ENCODE peak calls at places on chromosomes 13 and 19, in six cellular contexts. One of them, this sample, is unnamed.

GRCh38 chr19:16661480-16662034 is 618 bp downstream of the TMEM38A start:
- DNase-seq in ascending aorta: no peak
- DNase-seq in RWPE2: no peak
- DNase-seq in brain microvascular endothelial cell: no peak
- DNase-seq in fibroblast of lung: no peak
- DNase-seq in suprapubic skin: peak
- DNase-seq in this sample: peak

GRCh38 chr13:23902975-23903905 is 5.9 kb upstream of the C1QTNF9B start:
- DNase-seq in RWPE2: no peak
- DNase-seq in suprapubic skin: no peak
- DNase-seq in brain microvascular endothelial cell: no peak
- DNase-seq in fibroblast of lung: no peak
- DNase-seq in ascending aorta: no peak
- DNase-seq in this sample: no peak

GRCh38 chr19:16066611-16067104 is 9.6 kb upstream of the TPM4 start:
- DNase-seq in suprapubic skin: peak
- DNase-seq in RWPE2: no peak
- DNase-seq in brain microvascular endothelial cell: peak
- DNase-seq in ascending aorta: no peak
- DNase-seq in fibroblast of lung: peak
- DNase-seq in this sample: no peak

GRCh38 chr13:42484396-42484795 is 89.6 kb upstream of the TNFSF11 start:
- DNase-seq in ascending aorta: no peak
- DNase-seq in brain microvascular endothelial cell: peak
- DNase-seq in fibroblast of lung: peak
- DNase-seq in RWPE2: no peak
- DNase-seq in suprapubic skin: no peak
- DNase-seq in this sample: no peak

GRCh38 chr19:591099-591958 is 1.6 kb downstream of the HCN2 start:
- DNase-seq in brain microvascular endothelial cell: no peak
- DNase-seq in RWPE2: no peak
- DNase-seq in ascending aorta: no peak
- DNase-seq in fibroblast of lung: no peak
- DNase-seq in suprapubic skin: no peak
- DNase-seq in this sample: no peak

GRCh38 chr13:100363351-100363750 is 225.2 kb downstream of the GGACT start:
- DNase-seq in fibroblast of lung: peak
- DNase-seq in RWPE2: no peak
- DNase-seq in ascending aorta: no peak
- DNase-seq in suprapubic skin: no peak
- DNase-seq in brain microvascular endothelial cell: peak
- DNase-seq in this sample: no peak

GRCh38 chr13:79457390-79457789 is 23.6 kb upstream of the NDFIP2 start:
- DNase-seq in fibroblast of lung: no peak
- DNase-seq in RWPE2: no peak
- DNase-seq in brain microvascular endothelial cell: no peak
- DNase-seq in ascending aorta: no peak
- DNase-seq in suprapubic skin: no peak
- DNase-seq in this sample: no peak

GRCh38 chr13:25175431-25175830 is 3.3 kb upstream of the AMER2 start:
- DNase-seq in fibroblast of lung: no peak
- DNase-seq in suprapubic skin: no peak
- DNase-seq in brain microvascular endothelial cell: no peak
- DNase-seq in ascending aorta: no peak
- DNase-seq in RWPE2: no peak
- DNase-seq in this sample: no peak

GRCh38 chr13:105847532-105848295 is 687.7 kb downstream of the EFNB2 start:
- DNase-seq in suprapubic skin: no peak
- DNase-seq in RWPE2: no peak
- DNase-seq in ascending aorta: no peak
- DNase-seq in brain microvascular endothelial cell: no peak
- DNase-seq in fibroblast of lung: peak
- DNase-seq in this sample: no peak

GRCh38 chr19:34310494-34310981 is 54.5 kb upstream of the GPI start:
- DNase-seq in RWPE2: no peak
- DNase-seq in fibroblast of lung: no peak
- DNase-seq in suprapubic skin: no peak
- DNase-seq in brain microvascular endothelial cell: no peak
- DNase-seq in ascending aorta: no peak
- DNase-seq in this sample: no peak

GRCh38 chr19:48738557-48739399 is 1.6 kb downstream of the RASIP1 start:
- DNase-seq in ascending aorta: peak
- DNase-seq in fibroblast of lung: peak
- DNase-seq in brain microvascular endothelial cell: peak
- DNase-seq in suprapubic skin: peak
- DNase-seq in RWPE2: peak
- DNase-seq in this sample: peak

GRCh38 chr13:32126298-32126697 is 94.7 kb downstream of the FRY start:
- DNase-seq in brain microvascular endothelial cell: no peak
- DNase-seq in fibroblast of lung: no peak
- DNase-seq in ascending aorta: no peak
- DNase-seq in suprapubic skin: no peak
- DNase-seq in RWPE2: no peak
- DNase-seq in this sample: no peak

GRCh38 chr19:16435238-16435911 is 36.4 kb downstream of the EPS15L1 start:
- DNase-seq in RWPE2: no peak
- DNase-seq in brain microvascular endothelial cell: peak
- DNase-seq in suprapubic skin: no peak
- DNase-seq in fibroblast of lung: peak
- DNase-seq in ascending aorta: no peak
- DNase-seq in this sample: peak

GRCh38 chr13:93224545-93224944 is 2.1 kb upstream of the GPC6 start:
- DNase-seq in fibroblast of lung: no peak
- DNase-seq in ascending aorta: no peak
- DNase-seq in RWPE2: no peak
- DNase-seq in brain microvascular endothelial cell: peak
- DNase-seq in suprapubic skin: no peak
- DNase-seq in this sample: no peak

GRCh38 chr19:31943305-31943704 is 402.1 kb upstream of the ZNF507 start:
- DNase-seq in suprapubic skin: no peak
- DNase-seq in fibroblast of lung: no peak
- DNase-seq in ascending aorta: no peak
- DNase-seq in RWPE2: no peak
- DNase-seq in brain microvascular endothelial cell: no peak
- DNase-seq in this sample: no peak

DNA sequence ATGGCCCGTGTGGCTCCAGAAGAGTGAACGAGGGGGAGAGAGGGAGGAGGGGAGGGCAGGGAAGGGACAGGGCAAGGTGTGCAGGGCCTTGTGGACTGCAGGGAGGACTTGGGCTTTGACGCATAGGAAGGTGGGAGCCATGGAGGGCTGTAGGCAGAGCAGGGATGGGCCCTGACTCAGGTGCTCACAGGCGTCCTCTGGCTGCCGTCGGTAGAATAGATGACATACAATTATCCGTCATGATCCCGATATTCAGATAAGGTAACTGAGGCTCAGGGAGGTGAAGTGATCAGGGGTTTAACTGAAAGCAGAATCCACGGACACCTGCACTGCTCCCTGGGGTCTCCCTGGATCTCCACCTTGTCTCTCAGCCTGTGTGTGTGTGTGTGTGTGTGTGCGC is 3.4 kb downstream of the C3 start:
- DNase-seq in RWPE2: no peak
- DNase-seq in fibroblast of lung: no peak
- DNase-seq in ascending aorta: no peak
- DNase-seq in brain microvascular endothelial cell: no peak
- DNase-seq in suprapubic skin: no peak
- DNase-seq in this sample: no peak
- TF ChIP-seq CTCF in RWPE2: no peak
- TF ChIP-seq CTCF in fibroblast of lung: no peak
- TF ChIP-seq CTCF in ascending aorta: no peak
- TF ChIP-seq CTCF in brain microvascular endothelial cell: no peak
- TF ChIP-seq CTCF in suprapubic skin: no peak
- TF ChIP-seq CTCF in this sample: no peak

GRCh38 chr13:35789335-35790166 is 313.1 kb upstream of the MAB21L1 start:
- DNase-seq in suprapubic skin: no peak
- DNase-seq in brain microvascular endothelial cell: peak
- DNase-seq in ascending aorta: no peak
- DNase-seq in RWPE2: no peak
- DNase-seq in fibroblast of lung: peak
- DNase-seq in this sample: no peak
- H3K4me3 ChIP-seq in suprapubic skin: no peak
- H3K4me3 ChIP-seq in brain microvascular endothelial cell: no peak
- H3K4me3 ChIP-seq in ascending aorta: no peak
- H3K4me3 ChIP-seq in RWPE2: no peak
- H3K4me3 ChIP-seq in fibroblast of lung: no peak
- H3K4me3 ChIP-seq in this sample: no peak

DNA sequence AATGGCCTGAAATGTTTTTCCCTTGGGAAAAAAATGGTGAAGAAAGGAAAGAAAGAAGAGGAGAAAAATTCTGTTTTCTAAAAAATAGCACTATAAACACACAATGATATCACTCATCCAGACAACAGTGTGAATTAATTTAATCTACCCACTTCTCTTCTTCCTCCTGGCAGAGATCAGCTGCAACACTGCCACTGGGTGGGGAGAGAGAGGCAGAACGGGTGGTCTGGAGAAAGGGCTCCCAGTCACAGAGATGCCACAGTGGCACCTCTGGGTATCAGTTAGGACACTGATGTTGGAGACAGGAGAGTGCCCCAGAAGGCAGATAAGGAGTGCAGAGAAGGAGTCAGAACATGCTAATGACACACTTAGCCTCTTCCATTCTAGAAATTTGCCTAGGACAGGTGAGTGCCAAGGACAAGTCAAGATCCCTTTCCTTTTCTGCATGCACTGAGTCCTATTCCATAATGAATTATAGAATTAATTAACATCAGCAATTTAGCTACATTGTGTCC is 168.6 kb downstream of the SUCLA2 start:
- DNase-seq in fibroblast of lung: no peak
- DNase-seq in RWPE2: no peak
- DNase-seq in ascending aorta: no peak
- DNase-seq in suprapubic skin: no peak
- DNase-seq in brain microvascular endothelial cell: no peak
- DNase-seq in this sample: no peak
- TF ChIP-seq CTCF in fibroblast of lung: no peak
- TF ChIP-seq CTCF in RWPE2: no peak
- TF ChIP-seq CTCF in ascending aorta: no peak
- TF ChIP-seq CTCF in suprapubic skin: no peak
- TF ChIP-seq CTCF in brain microvascular endothelial cell: peak
- TF ChIP-seq CTCF in this sample: no peak

DNA sequence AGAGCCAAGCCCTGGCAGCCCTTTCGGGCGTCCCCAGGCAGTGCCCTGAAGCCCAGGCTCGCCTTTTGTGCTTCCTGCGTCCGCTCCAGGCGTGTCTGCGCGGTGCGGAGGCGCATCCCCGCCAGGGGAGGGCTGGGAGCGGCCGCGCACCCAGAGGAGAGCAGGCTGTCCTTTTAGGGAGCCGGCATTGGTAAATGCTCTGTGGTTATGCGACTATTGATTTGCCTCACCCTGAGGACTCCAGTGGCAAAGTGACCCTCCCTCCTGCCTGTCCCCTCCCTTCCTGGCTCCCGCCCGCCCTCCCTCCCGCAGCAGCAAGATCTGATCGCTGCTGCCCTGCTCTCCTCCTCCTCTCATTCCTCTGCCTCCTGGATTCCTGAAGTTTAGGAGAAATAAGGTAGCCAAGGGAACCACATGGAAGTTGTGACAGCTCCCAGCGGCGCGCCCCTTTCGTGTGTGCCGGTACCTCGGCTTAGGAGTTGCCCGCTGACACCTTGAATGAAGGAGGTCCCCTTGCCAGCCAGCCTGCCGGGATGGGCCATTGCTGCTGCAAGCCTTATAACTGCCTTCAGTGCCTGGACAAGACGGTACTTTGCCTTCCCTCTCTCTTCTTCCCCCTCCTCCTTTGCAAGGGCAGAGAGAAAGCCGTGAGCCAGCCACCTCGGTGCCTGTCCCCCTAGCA is 167.0 kb downstream of the SLC7A1 start:
- DNase-seq in RWPE2: no peak
- DNase-seq in fibroblast of lung: no peak
- DNase-seq in suprapubic skin: no peak
- DNase-seq in brain microvascular endothelial cell: no peak
- DNase-seq in ascending aorta: no peak
- DNase-seq in this sample: no peak
- H3K4me3 ChIP-seq in RWPE2: peak
- H3K4me3 ChIP-seq in fibroblast of lung: no peak
- H3K4me3 ChIP-seq in suprapubic skin: peak
- H3K4me3 ChIP-seq in brain microvascular endothelial cell: peak
- H3K4me3 ChIP-seq in ascending aorta: peak
- H3K4me3 ChIP-seq in this sample: peak

DNA sequence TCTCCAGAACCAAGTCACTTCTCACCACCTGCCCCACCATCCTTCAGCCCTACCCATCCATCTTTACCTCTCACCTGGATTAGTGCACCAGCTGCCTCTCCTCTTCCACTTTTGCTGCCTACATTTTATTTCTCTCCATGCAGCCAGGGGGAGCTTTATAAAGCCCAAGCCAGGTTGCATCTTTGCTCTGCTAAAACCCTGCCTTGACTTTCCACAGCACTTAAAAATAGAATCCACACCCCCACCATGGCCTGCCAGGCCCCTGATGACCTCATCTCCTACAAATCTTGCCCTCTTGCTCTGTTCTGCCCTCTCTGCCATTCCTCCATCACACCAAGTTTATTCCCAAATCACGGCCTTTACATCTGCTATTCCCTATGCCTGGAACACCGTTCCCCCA is 1.8 kb downstream of the HOOK2 start:
- DNase-seq in brain microvascular endothelial cell: no peak
- DNase-seq in ascending aorta: no peak
- DNase-seq in suprapubic skin: no peak
- DNase-seq in fibroblast of lung: no peak
- DNase-seq in RWPE2: no peak
- DNase-seq in this sample: no peak
- TF ChIP-seq CTCF in brain microvascular endothelial cell: peak
- TF ChIP-seq CTCF in ascending aorta: peak
- TF ChIP-seq CTCF in suprapubic skin: no peak
- TF ChIP-seq CTCF in fibroblast of lung: peak
- TF ChIP-seq CTCF in RWPE2: peak
- TF ChIP-seq CTCF in this sample: peak

DNA sequence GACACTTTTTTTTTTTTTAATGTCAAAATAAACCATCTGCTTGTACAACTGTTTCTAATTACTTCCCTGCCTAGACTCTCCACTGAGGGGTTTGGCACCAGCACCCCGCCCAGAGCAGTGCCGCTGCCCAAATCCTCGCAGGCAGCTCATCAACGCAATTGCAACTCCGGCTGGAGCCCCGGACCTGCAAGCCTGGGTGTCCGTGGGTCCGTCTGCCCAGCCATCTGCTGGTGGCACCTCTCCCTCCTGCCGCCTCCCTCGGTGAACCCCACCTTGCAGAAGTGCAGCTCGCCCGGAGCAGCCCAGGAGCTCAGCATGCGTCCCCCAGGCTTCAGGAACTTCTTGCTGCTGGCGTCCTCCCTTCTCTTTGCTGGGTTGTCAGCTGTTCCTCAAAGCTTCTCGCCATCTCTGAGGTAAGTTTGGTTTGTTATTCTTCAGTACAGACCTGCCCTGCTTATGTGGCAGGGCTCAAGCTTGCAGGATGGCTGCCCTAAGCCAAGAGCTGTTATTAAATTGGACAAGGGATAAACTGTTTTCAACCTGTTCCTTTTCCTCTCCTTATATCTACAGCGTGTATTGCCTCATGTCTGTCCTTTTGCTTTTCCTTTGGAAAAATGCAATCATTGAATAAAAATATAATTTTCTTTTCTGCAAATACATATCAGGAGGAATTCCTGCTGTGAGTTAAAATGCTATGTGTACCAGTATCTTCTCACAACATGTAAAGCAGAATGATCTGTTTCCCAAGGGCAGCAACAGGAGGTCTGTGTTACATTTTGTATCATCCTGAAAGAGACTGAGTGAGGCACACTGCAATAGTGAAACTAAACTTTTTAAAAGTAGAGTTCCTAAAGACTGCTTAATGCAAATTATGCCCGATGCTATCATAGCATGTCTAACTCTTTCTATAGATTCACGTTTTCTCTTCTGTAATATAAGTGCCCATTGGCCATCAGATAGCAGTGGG is at the start of gene ITGBL1:
- DNase-seq in ascending aorta: no peak
- DNase-seq in fibroblast of lung: peak
- DNase-seq in brain microvascular endothelial cell: no peak
- DNase-seq in RWPE2: peak
- DNase-seq in suprapubic skin: peak
- DNase-seq in this sample: no peak
- H3K4me3 ChIP-seq in ascending aorta: peak
- H3K4me3 ChIP-seq in fibroblast of lung: peak
- H3K4me3 ChIP-seq in brain microvascular endothelial cell: peak
- H3K4me3 ChIP-seq in RWPE2: peak
- H3K4me3 ChIP-seq in suprapubic skin: peak
- H3K4me3 ChIP-seq in this sample: peak

This sample was measured in gastrocnemius medialis.